ENCODE peak calls at places on chromosomes 16 and 17, in four cellular contexts. O is mucosa of gallbladder; V is left ventricle myocardium inferior; C is stimulated activated CD4-positive, alpha-beta T cell treated with anti-CD3 and anti-CD28 coated beads, TNF-alpha, amount 100 ng/mL, for 48 hours. G is an unnamed sample.

GRCh38 chr17:82204831-82205719 is 7.6 kb downstream of the CCDC57 start:
- DNase-seq in V (no peak), O (no peak), C (no peak), G (no peak)

GRCh38 chr17:410674-411401 is 58.2 kb upstream of the RPH3AL start:
- DNase-seq in C (no peak), V (no peak), O (no peak), G (peak)

GRCh38 chr16:9039208-9039607 is 52.2 kb upstream of the HAPSTR1 start:
- DNase-seq in V (no peak), O (no peak), C (no peak), G (no peak)

GRCh38 chr17:39812466-39812865 is 51.6 kb downstream of the IKZF3 start:
- DNase-seq in O (no peak), V (no peak), C (no peak), G (no peak)

GRCh38 chr16:15498427-15499175 is 64.2 kb downstream of the BMERB1 start:
- DNase-seq in C (no peak), O (no peak), V (no peak), G (no peak)

GRCh38 chr17:65657251-65657828 is 95.9 kb upstream of the AXIN2 start:
- DNase-seq in C (no peak), O (no peak), V (no peak), G (no peak)

GRCh38 chr17:3718251-3718650 is 5.5 kb upstream of the HASPIN start:
- DNase-seq in V (no peak), O (no peak), C (no peak), G (no peak)

GRCh38 chr16:53766304-53767016 is 62.5 kb downstream of the FTO start:
- DNase-seq in C (no peak), O (no peak), V (no peak), G (no peak)

GRCh38 chr16:73015612-73016487 is 32.1 kb downstream of the ZFHX3 start:
- DNase-seq in C (no peak), V (no peak), O (peak), G (peak)

GRCh38 chr16:6165330-6165984 is 1067.9 kb upstream of the EEF2KMT start:
- DNase-seq in C (no peak), V (no peak), O (no peak), G (no peak)

GRCh38 chr16:55349867-55350266 is 25.9 kb downstream of the IRX6 start:
- DNase-seq in C (no peak), O (no peak), V (no peak), G (no peak)

GRCh38 chr17:8880466-8880865 is 13.0 kb upstream of the PIK3R6 start:
- DNase-seq in O (no peak), C (no peak), V (no peak), G (no peak)

GRCh38 chr17:38740016-38740415 is 8.1 kb downstream of the PCGF2 start:
- DNase-seq in C (no peak), V (no peak), O (no peak), G (no peak)

GRCh38 chr16:56328276-56329022 is 96.9 kb downstream of the AMFR start:
- DNase-seq in C (no peak), O (no peak), V (no peak), G (no peak)

GRCh38 chr17:80861892-80862291 is 129.7 kb upstream of the CHMP6 start:
- DNase-seq in V (no peak), C (peak), O (no peak), G (no peak)

G was measured in small intestine.